ENCODE peak calls at places on chromosomes 6 and 20, in seven cellular contexts. U is stimulated activated CD8-positive, alpha-beta memory T cell treated with anti-CD3 and anti-CD28 coated beads, Interleukin-4, amount 100 ng/mL, for 24 hours; Z is adipocyte; X is left lung; N is OCI-M1; M is activated T-cell treated with anti-CD3 and anti-CD28 coated beads, Interleukin-2, amount 50 U/mL, for 48 hours; J is mesothelial cell of epicardium. T is an unnamed sample.

GRCh38 chr20:59350330-59351147 is 50.1 kb downstream of the EDN3 start:
- DNase-seq in U (no peak), Z (no peak), X (no peak), N (no peak), M (no peak), J (no peak), T (no peak)

GRCh38 chr6:73817238-73817637 is 121.2 kb downstream of the CD109 start:
- DNase-seq in U (no peak), Z (no peak), X (no peak), N (no peak), M (no peak), J (no peak), T (no peak)

GRCh38 chr20:8129211-8129986 is 2.7 kb upstream of the PLCB1 start:
- DNase-seq in U (no peak), Z (no peak), X (no peak), N (no peak), M (no peak), J (no peak), T (no peak)

GRCh38 chr6:11236351-11236750 is 3.9 kb upstream of the NEDD9 start:
- DNase-seq in U (no peak), Z (no peak), X (no peak), N (no peak), M (peak; percentile 39), J (no peak), T (no peak)

GRCh38 chr6:97668716-97669115 is 385.7 kb upstream of the MMS22L start:
- DNase-seq in U (no peak), Z (no peak), X (no peak), N (no peak), M (no peak), J (no peak), T (no peak)

GRCh38 chr6:139981810-139982550 is 607.5 kb upstream of the CITED2 start:
- DNase-seq in U (no peak), Z (peak; percentile 78), X (no peak), N (peak; percentile 26), M (no peak), J (no peak), T (no peak)

GRCh38 chr6:22925304-22925835 is 356.0 kb downstream of the HDGFL1 start:
- DNase-seq in U (no peak), Z (no peak), X (no peak), N (no peak), M (no peak), J (no peak), T (no peak)

GRCh38 chr6:170553686-170554085 is 483 bp upstream of the TBP start:
- DNase-seq in U (no peak), Z (peak; percentile 76), X (no peak), N (no peak), M (no peak), J (no peak), T (no peak)

GRCh38 chr20:15364781-15365180 is 1027.4 kb upstream of the FLRT3 start:
- DNase-seq in U (no peak), Z (peak; percentile 70), X (no peak), N (no peak), M (no peak), J (no peak), T (no peak)

GRCh38 chr6:1223312-1223603 is 88.6 kb upstream of the FOXQ1 start:
- DNase-seq in U (no peak), Z (no peak), X (no peak), N (no peak), M (no peak), J (no peak), T (no peak)

GRCh38 chr20:62704341-62704948 is 4.2 kb upstream of the NTSR1 start:
- DNase-seq in U (no peak), Z (peak; percentile 96), X (peak; percentile 85), N (no peak), M (no peak), J (peak; percentile 88), T (peak; percentile 77)

GRCh38 chr6:119540417-119540816 is 190.9 kb upstream of the MAN1A1 start:
- DNase-seq in U (no peak), Z (no peak), X (peak; percentile 69), N (no peak), M (no peak), J (no peak), T (no peak)

GRCh38 chr20:63381781-63382431 is 20.8 kb upstream of the CHRNA4 start:
- DNase-seq in U (peak; percentile 9), Z (peak; percentile 53), X (peak; percentile 81), N (peak; percentile 15), M (peak; percentile 57), J (peak; percentile 79), T (no peak)

GRCh38 chr6:56624046-56624727 is 18.5 kb downstream of the DST start:
- DNase-seq in U (no peak), Z (no peak), X (no peak), N (no peak), M (no peak), J (no peak), T (no peak)

GRCh38 chr6:8705435-8706020 is 270.2 kb upstream of the SLC35B3 start:
- DNase-seq in U (no peak), Z (no peak), X (no peak), N (no peak), M (no peak), J (no peak), T (no peak)

GRCh38 chr6:155955038-155955437 is 499.4 kb upstream of the NOX3 start:
- DNase-seq in U (no peak), Z (no peak), X (no peak), N (no peak), M (no peak), J (no peak), T (no peak)

GRCh38 chr6:81049425-81050042 is 702.9 kb downstream of the TENT5A start:
- DNase-seq in U (no peak), Z (peak; percentile 36), X (no peak), N (peak; percentile 14), M (no peak), J (no peak), T (no peak)

GRCh38 chr6:139979021-139979721 is 604.7 kb upstream of the CITED2 start:
- DNase-seq in U (no peak), Z (peak; percentile 88), X (peak; percentile 39), N (no peak), M (no peak), J (no peak), T (no peak)

GRCh38 chr20:15061955-15062354 is 724.5 kb upstream of the FLRT3 start:
- DNase-seq in U (no peak), Z (no peak), X (no peak), N (no peak), M (no peak), J (no peak), T (no peak)

GRCh38 chr20:62702886-62703852 is 5.5 kb upstream of the NTSR1 start:
- DNase-seq in U (no peak), Z (peak; percentile 87), X (peak; percentile 45), N (peak; percentile 11), M (peak; percentile 42), J (no peak), T (no peak)

GRCh38 chr6:155341130-155341828 is 27.0 kb upstream of the TFB1M start:
- DNase-seq in U (no peak), Z (peak; percentile 10), X (no peak), N (peak; percentile 72), M (no peak), J (no peak), T (no peak)

GRCh38 chr6:26537846-26538571 is at the start of gene HMGN4:
- DNase-seq in U (peak; percentile 69), Z (peak; percentile 93), X (peak; percentile 93), N (peak; percentile 97), M (peak; percentile 88), J (peak; percentile 81), T (peak; percentile 92)

GRCh38 chr6:44052419-44053011 is 74.7 kb downstream of the MRPL14 start:
- DNase-seq in U (no peak), Z (peak; percentile 83), X (no peak), N (no peak), M (no peak), J (no peak), T (peak; percentile 72)

GRCh38 chr6:144939926-144940325 is 654.8 kb downstream of the UTRN start:
- DNase-seq in U (no peak), Z (peak; percentile 34), X (no peak), N (no peak), M (no peak), J (no peak), T (no peak)

GRCh38 chr6:155188707-155189496 is 74.9 kb upstream of the CLDN20 start:
- DNase-seq in U (no peak), Z (peak; percentile 74), X (no peak), N (no peak), M (no peak), J (no peak), T (no peak)

GRCh38 chr6:165515963-165516624 is 146.9 kb downstream of the PDE10A start:
- DNase-seq in U (no peak), Z (no peak), X (no peak), N (no peak), M (no peak), J (no peak), T (no peak)

GRCh38 chr6:27078734-27079357 is 168.7 kb upstream of the PRSS16 start:
- DNase-seq in U (peak; percentile 7), Z (peak; percentile 88), X (no peak), N (peak; percentile 86), M (peak; percentile 52), J (peak; percentile 46), T (peak; percentile 66)

GRCh38 chr6:39357998-39358686 is 35.6 kb upstream of the KCNK16 start:
- DNase-seq in U (no peak), Z (peak; percentile 51), X (no peak), N (peak; percentile 17), M (no peak), J (peak; percentile 60), T (no peak)